ENCODE peak calls at places on chromosome 2, in five cellular contexts. One of them, this sample, is unnamed. For H3K4me1, H3K27me3 and H3K36me3, the result is how much of the 10 kb centered on the place peaks cover.

GRCh38 chr2:239396881-239397681 is 3.7 kb downstream of the HDAC4 start:
- DNase-seq in CD4-positive, alpha-beta memory T cell: peak
- DNase-seq in heart left ventricle: no peak
- DNase-seq in left ventricle myocardium inferior: no peak
- DNase-seq in upper lobe of left lung: no peak
- DNase-seq in this sample: no peak

GRCh38 chr2:113709022-113709421 is 47.4 kb downstream of the SLC35F5 start:
- DNase-seq in left ventricle myocardium inferior: no peak
- DNase-seq in heart left ventricle: no peak
- DNase-seq in CD4-positive, alpha-beta memory T cell: no peak
- DNase-seq in upper lobe of left lung: no peak
- DNase-seq in this sample: no peak

GRCh38 chr2:230330725-230331124 is 3.7 kb downstream of the SP140L start:
- DNase-seq in CD4-positive, alpha-beta memory T cell: no peak
- DNase-seq in heart left ventricle: no peak
- DNase-seq in upper lobe of left lung: no peak
- DNase-seq in left ventricle myocardium inferior: no peak
- DNase-seq in this sample: no peak

GRCh38 chr2:50223643-50224042 is 808.3 kb downstream of the NRXN1 start:
- DNase-seq in CD4-positive, alpha-beta memory T cell: no peak
- DNase-seq in heart left ventricle: no peak
- DNase-seq in left ventricle myocardium inferior: no peak
- DNase-seq in upper lobe of left lung: no peak
- DNase-seq in this sample: no peak

GRCh38 chr2:216554286-216554685 is 55.6 kb downstream of the RPL37A start:
- DNase-seq in left ventricle myocardium inferior: no peak
- DNase-seq in heart left ventricle: no peak
- DNase-seq in upper lobe of left lung: no peak
- DNase-seq in CD4-positive, alpha-beta memory T cell: no peak
- DNase-seq in this sample: no peak

GRCh38 chr2:219598308-219599078 is 836 bp downstream of the STK11IP start:
- DNase-seq in left ventricle myocardium inferior: no peak
- DNase-seq in CD4-positive, alpha-beta memory T cell: no peak
- DNase-seq in heart left ventricle: no peak
- DNase-seq in upper lobe of left lung: no peak
- DNase-seq in this sample: no peak

GRCh38 chr2:109513749-109514588 is 99.8 kb downstream of the SEPTIN10 start:
- DNase-seq in left ventricle myocardium inferior: no peak
- DNase-seq in heart left ventricle: peak
- DNase-seq in CD4-positive, alpha-beta memory T cell: no peak
- DNase-seq in upper lobe of left lung: no peak
- DNase-seq in this sample: no peak

GRCh38 chr2:38279201-38279600 is 97.9 kb downstream of the ATL2 start:
- DNase-seq in upper lobe of left lung: no peak
- DNase-seq in CD4-positive, alpha-beta memory T cell: no peak
- DNase-seq in heart left ventricle: no peak
- DNase-seq in left ventricle myocardium inferior: no peak
- DNase-seq in this sample: no peak

GRCh38 chr2:39723946-39724827 is 54.9 kb downstream of the THUMPD2 start:
- DNase-seq in upper lobe of left lung: no peak
- DNase-seq in heart left ventricle: no peak
- DNase-seq in CD4-positive, alpha-beta memory T cell: no peak
- DNase-seq in left ventricle myocardium inferior: no peak
- DNase-seq in this sample: no peak

DNA sequence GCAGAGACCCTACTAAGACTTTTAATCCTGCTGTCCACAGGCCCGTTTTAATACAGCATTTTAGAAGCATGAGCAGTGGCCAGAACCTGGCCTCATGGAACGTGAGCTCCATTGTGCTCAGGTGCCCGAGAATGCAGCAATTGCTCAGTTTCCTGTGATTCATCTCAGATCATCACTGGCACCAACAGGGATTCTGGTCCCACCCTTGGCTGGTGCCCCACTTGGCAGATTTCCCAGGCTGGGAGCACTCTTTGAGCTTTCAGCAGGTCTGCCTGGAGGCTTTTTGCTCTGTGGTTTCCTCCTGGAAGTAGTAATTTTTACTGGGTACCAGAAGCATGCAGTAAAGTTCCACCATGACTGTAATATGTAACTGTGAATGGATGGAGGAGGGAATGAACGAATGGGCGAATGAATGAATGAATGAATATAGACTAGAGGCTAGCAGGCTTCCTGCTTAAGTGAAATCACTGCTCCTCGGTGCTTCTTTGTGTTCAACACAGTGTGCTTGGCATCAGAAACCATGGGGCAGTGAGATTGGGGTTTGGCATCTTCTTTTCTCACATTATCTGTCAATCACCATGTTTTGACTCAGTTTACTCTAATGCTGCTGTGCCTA is 312.9 kb downstream of the PRKCE start:
- DNase-seq in left ventricle myocardium inferior: peak
- DNase-seq in CD4-positive, alpha-beta memory T cell: no peak
- DNase-seq in heart left ventricle: peak
- DNase-seq in upper lobe of left lung: no peak
- DNase-seq in this sample: peak
- H3K4me1 ChIP-seq in left ventricle myocardium inferior: half or more
- H3K4me1 ChIP-seq in CD4-positive, alpha-beta memory T cell: under half
- H3K4me1 ChIP-seq in heart left ventricle: under half
- H3K4me1 ChIP-seq in upper lobe of left lung: under half
- H3K4me1 ChIP-seq in this sample: under half

GRCh38 chr2:226123307-226123706 is 676.3 kb downstream of the IRS1 start:
- DNase-seq in CD4-positive, alpha-beta memory T cell: no peak
- DNase-seq in heart left ventricle: no peak
- DNase-seq in upper lobe of left lung: no peak
- DNase-seq in left ventricle myocardium inferior: no peak
- DNase-seq in this sample: no peak
- H3K27me3 ChIP-seq in CD4-positive, alpha-beta memory T cell: under half
- H3K27me3 ChIP-seq in heart left ventricle: under half
- H3K27me3 ChIP-seq in upper lobe of left lung: under half
- H3K27me3 ChIP-seq in left ventricle myocardium inferior: under half
- H3K27me3 ChIP-seq in this sample: under half

GRCh38 chr2:174681983-174682577 is 82.2 kb downstream of the CHRNA1 start:
- DNase-seq in heart left ventricle: peak
- DNase-seq in upper lobe of left lung: peak
- DNase-seq in CD4-positive, alpha-beta memory T cell: peak
- DNase-seq in left ventricle myocardium inferior: peak
- DNase-seq in this sample: peak

GRCh38 chr2:174683392-174683759 is 80.9 kb downstream of the CHRNA1 start:
- DNase-seq in heart left ventricle: no peak
- DNase-seq in left ventricle myocardium inferior: no peak
- DNase-seq in upper lobe of left lung: no peak
- DNase-seq in CD4-positive, alpha-beta memory T cell: peak
- DNase-seq in this sample: no peak

GRCh38 chr2:174680221-174680620 is 82.6 kb upstream of the WIPF1 start:
- DNase-seq in upper lobe of left lung: no peak
- DNase-seq in left ventricle myocardium inferior: no peak
- DNase-seq in heart left ventricle: no peak
- DNase-seq in CD4-positive, alpha-beta memory T cell: no peak
- DNase-seq in this sample: no peak

GRCh38 chr2:174681099-174681982 is 82.9 kb downstream of the CHRNA1 start:
- DNase-seq in CD4-positive, alpha-beta memory T cell: no peak
- DNase-seq in left ventricle myocardium inferior: no peak
- DNase-seq in heart left ventricle: no peak
- DNase-seq in upper lobe of left lung: no peak
- DNase-seq in this sample: no peak

GRCh38 chr2:174682578-174683391 is 81.5 kb downstream of the CHRNA1 start:
- DNase-seq in upper lobe of left lung: peak
- DNase-seq in heart left ventricle: peak
- DNase-seq in CD4-positive, alpha-beta memory T cell: peak
- DNase-seq in left ventricle myocardium inferior: peak
- DNase-seq in this sample: peak
- H3K36me3 ChIP-seq in upper lobe of left lung: under half
- H3K36me3 ChIP-seq in heart left ventricle: under half
- H3K36me3 ChIP-seq in CD4-positive, alpha-beta memory T cell: under half
- H3K36me3 ChIP-seq in left ventricle myocardium inferior: under half
- H3K36me3 ChIP-seq in this sample: under half

GRCh38 chr2:71474744-71475421 is 21.5 kb downstream of the DYSF start:
- DNase-seq in left ventricle myocardium inferior: no peak
- DNase-seq in heart left ventricle: peak
- DNase-seq in upper lobe of left lung: no peak
- DNase-seq in CD4-positive, alpha-beta memory T cell: no peak
- DNase-seq in this sample: no peak

GRCh38 chr2:71478806-71479205 is 25.4 kb downstream of the DYSF start:
- DNase-seq in upper lobe of left lung: no peak
- DNase-seq in heart left ventricle: no peak
- DNase-seq in CD4-positive, alpha-beta memory T cell: no peak
- DNase-seq in left ventricle myocardium inferior: no peak
- DNase-seq in this sample: no peak

GRCh38 chr2:71477231-71477681 is 23.9 kb downstream of the DYSF start:
- DNase-seq in left ventricle myocardium inferior: no peak
- DNase-seq in CD4-positive, alpha-beta memory T cell: no peak
- DNase-seq in upper lobe of left lung: no peak
- DNase-seq in heart left ventricle: no peak
- DNase-seq in this sample: no peak

GRCh38 chr2:71474116-71474743 is 20.9 kb downstream of the DYSF start:
- DNase-seq in left ventricle myocardium inferior: no peak
- DNase-seq in CD4-positive, alpha-beta memory T cell: no peak
- DNase-seq in heart left ventricle: no peak
- DNase-seq in upper lobe of left lung: no peak
- DNase-seq in this sample: no peak

DNA sequence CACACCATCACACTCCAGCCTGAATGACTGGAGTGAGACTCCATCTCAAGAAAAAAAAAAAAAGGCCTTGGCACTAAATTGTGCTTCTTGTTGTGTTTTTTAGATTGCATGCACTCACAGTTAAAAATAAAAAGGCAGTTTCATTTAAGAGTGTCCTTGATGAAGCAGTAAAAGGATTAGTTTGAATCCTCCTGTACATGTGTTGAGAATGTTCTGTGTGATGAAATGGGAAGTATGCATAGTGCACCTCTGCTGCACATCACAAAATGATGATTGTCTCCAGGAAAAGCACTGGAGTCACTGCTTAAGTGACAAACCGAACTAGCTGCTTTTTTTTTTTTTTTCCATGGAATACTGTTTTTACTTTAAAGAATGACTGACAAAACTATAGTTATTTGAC is 23.1 kb downstream of the DYSF start:
- DNase-seq in heart left ventricle: no peak
- DNase-seq in upper lobe of left lung: no peak
- DNase-seq in CD4-positive, alpha-beta memory T cell: no peak
- DNase-seq in left ventricle myocardium inferior: no peak
- DNase-seq in this sample: no peak
- H3K4me1 ChIP-seq in heart left ventricle: under half
- H3K4me1 ChIP-seq in upper lobe of left lung: under half
- H3K4me1 ChIP-seq in CD4-positive, alpha-beta memory T cell: under half
- H3K4me1 ChIP-seq in left ventricle myocardium inferior: half or more
- H3K4me1 ChIP-seq in this sample: under half

DNA sequence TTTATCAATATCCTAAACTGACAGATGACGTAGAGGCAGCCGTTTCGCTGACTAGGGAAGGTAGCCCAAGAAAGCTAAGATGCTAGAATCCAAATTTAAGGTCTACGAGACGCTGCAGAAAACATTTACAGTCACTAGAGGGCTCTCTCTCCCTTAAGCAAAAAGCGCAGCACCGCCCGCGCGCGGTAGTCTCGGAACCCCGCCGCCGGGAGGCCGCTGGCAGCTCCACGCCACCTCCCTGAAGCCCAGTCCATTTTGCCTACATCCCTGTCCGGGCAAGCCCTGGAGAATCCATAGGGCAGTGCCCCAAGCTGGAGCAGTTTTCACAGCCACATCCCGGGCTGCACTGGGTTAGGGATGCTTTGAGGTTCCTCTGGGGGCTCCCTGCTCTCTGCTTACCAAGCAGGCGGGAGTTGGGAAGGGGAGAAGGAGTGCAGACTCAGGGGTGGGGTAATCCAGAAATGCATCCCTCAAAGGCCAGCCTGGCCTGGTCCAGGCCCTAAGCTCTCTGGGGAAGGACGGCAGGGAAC is 1.5 kb upstream of the DPYSL5 start:
- DNase-seq in CD4-positive, alpha-beta memory T cell: peak
- DNase-seq in heart left ventricle: peak
- DNase-seq in upper lobe of left lung: peak
- DNase-seq in left ventricle myocardium inferior: peak
- DNase-seq in this sample: peak
- H3K27me3 ChIP-seq in CD4-positive, alpha-beta memory T cell: under half
- H3K27me3 ChIP-seq in heart left ventricle: under half
- H3K27me3 ChIP-seq in upper lobe of left lung: under half
- H3K27me3 ChIP-seq in left ventricle myocardium inferior: half or more
- H3K27me3 ChIP-seq in this sample: under half

GRCh38 chr2:57882895-57883515 is 163.6 kb upstream of the VRK2 start:
- DNase-seq in upper lobe of left lung: no peak
- DNase-seq in CD4-positive, alpha-beta memory T cell: no peak
- DNase-seq in heart left ventricle: no peak
- DNase-seq in left ventricle myocardium inferior: no peak
- DNase-seq in this sample: no peak

GRCh38 chr2:57881998-57882884 is 164.4 kb upstream of the VRK2 start:
- DNase-seq in upper lobe of left lung: no peak
- DNase-seq in left ventricle myocardium inferior: no peak
- DNase-seq in CD4-positive, alpha-beta memory T cell: no peak
- DNase-seq in heart left ventricle: no peak
- DNase-seq in this sample: no peak

GRCh38 chr2:57884281-57884680 is 162.3 kb upstream of the VRK2 start:
- DNase-seq in left ventricle myocardium inferior: no peak
- DNase-seq in heart left ventricle: no peak
- DNase-seq in CD4-positive, alpha-beta memory T cell: no peak
- DNase-seq in upper lobe of left lung: no peak
- DNase-seq in this sample: no peak

GRCh38 chr2:57888463-57888862 is 158.1 kb upstream of the VRK2 start:
- DNase-seq in heart left ventricle: no peak
- DNase-seq in upper lobe of left lung: no peak
- DNase-seq in CD4-positive, alpha-beta memory T cell: no peak
- DNase-seq in left ventricle myocardium inferior: no peak
- DNase-seq in this sample: no peak

GRCh38 chr2:57886196-57886786 is 160.3 kb upstream of the VRK2 start:
- DNase-seq in left ventricle myocardium inferior: no peak
- DNase-seq in CD4-positive, alpha-beta memory T cell: no peak
- DNase-seq in heart left ventricle: no peak
- DNase-seq in upper lobe of left lung: no peak
- DNase-seq in this sample: no peak
- H3K36me3 ChIP-seq in left ventricle myocardium inferior: under half
- H3K36me3 ChIP-seq in CD4-positive, alpha-beta memory T cell: under half
- H3K36me3 ChIP-seq in heart left ventricle: under half
- H3K36me3 ChIP-seq in upper lobe of left lung: under half
- H3K36me3 ChIP-seq in this sample: under half

This sample was measured in aorta.